ENCODE peak calls at places on chromosome 2, in seven cellular contexts. One of them, this sample, is unnamed.

GRCh38 chr2:25473758-25474335 is 132.1 kb upstream of the DNMT3A start:
- DNase-seq in cardiac fibroblast: peak; percentile 72
- DNase-seq in stimulated activated naive B cell treated with anti-CD40 and anti-IgM and Interleukin-4, amounts not matched to agents 10 μg/mL and 1 μg/mL and 100 μg/mL, for 72 hours: no peak
- DNase-seq in cardiac septum: no peak
- DNase-seq in activated T-cell treated with anti-CD3 and anti-CD28 coated beads, Interleukin-2, amount 50 U/mL, for 72 hours: no peak
- DNase-seq in PC-9: no peak
- DNase-seq in coronary artery: no peak
- DNase-seq in this sample: no peak

GRCh38 chr2:130358420-130359350 is 2.8 kb downstream of the PTPN18 start:
- DNase-seq in cardiac fibroblast: no peak
- DNase-seq in stimulated activated naive B cell treated with anti-CD40 and anti-IgM and Interleukin-4, amounts not matched to agents 10 μg/mL and 1 μg/mL and 100 μg/mL, for 72 hours: no peak
- DNase-seq in cardiac septum: no peak
- DNase-seq in activated T-cell treated with anti-CD3 and anti-CD28 coated beads, Interleukin-2, amount 50 U/mL, for 72 hours: no peak
- DNase-seq in PC-9: no peak
- DNase-seq in coronary artery: peak; percentile 52
- DNase-seq in this sample: no peak

GRCh38 chr2:209661286-209661685 is 110.3 kb upstream of the UNC80 start:
- DNase-seq in cardiac fibroblast: no peak
- DNase-seq in stimulated activated naive B cell treated with anti-CD40 and anti-IgM and Interleukin-4, amounts not matched to agents 10 μg/mL and 1 μg/mL and 100 μg/mL, for 72 hours: no peak
- DNase-seq in cardiac septum: no peak
- DNase-seq in activated T-cell treated with anti-CD3 and anti-CD28 coated beads, Interleukin-2, amount 50 U/mL, for 72 hours: no peak
- DNase-seq in PC-9: no peak
- DNase-seq in coronary artery: no peak
- DNase-seq in this sample: no peak

GRCh38 chr2:65265090-65266045 is 37.7 kb downstream of the ACTR2 start:
- DNase-seq in cardiac fibroblast: peak; percentile 92
- DNase-seq in stimulated activated naive B cell treated with anti-CD40 and anti-IgM and Interleukin-4, amounts not matched to agents 10 μg/mL and 1 μg/mL and 100 μg/mL, for 72 hours: no peak
- DNase-seq in cardiac septum: no peak
- DNase-seq in activated T-cell treated with anti-CD3 and anti-CD28 coated beads, Interleukin-2, amount 50 U/mL, for 72 hours: no peak
- DNase-seq in PC-9: peak; percentile 38
- DNase-seq in coronary artery: no peak
- DNase-seq in this sample: no peak

GRCh38 chr2:227154976-227155375 is 9.0 kb downstream of the COL4A4 start:
- DNase-seq in cardiac fibroblast: peak; percentile 73
- DNase-seq in stimulated activated naive B cell treated with anti-CD40 and anti-IgM and Interleukin-4, amounts not matched to agents 10 μg/mL and 1 μg/mL and 100 μg/mL, for 72 hours: no peak
- DNase-seq in cardiac septum: no peak
- DNase-seq in activated T-cell treated with anti-CD3 and anti-CD28 coated beads, Interleukin-2, amount 50 U/mL, for 72 hours: no peak
- DNase-seq in PC-9: no peak
- DNase-seq in coronary artery: no peak
- DNase-seq in this sample: no peak

GRCh38 chr2:206390181-206390580 is 53.2 kb upstream of the ADAM23 start:
- DNase-seq in cardiac fibroblast: no peak
- DNase-seq in stimulated activated naive B cell treated with anti-CD40 and anti-IgM and Interleukin-4, amounts not matched to agents 10 μg/mL and 1 μg/mL and 100 μg/mL, for 72 hours: no peak
- DNase-seq in cardiac septum: no peak
- DNase-seq in activated T-cell treated with anti-CD3 and anti-CD28 coated beads, Interleukin-2, amount 50 U/mL, for 72 hours: no peak
- DNase-seq in PC-9: no peak
- DNase-seq in coronary artery: no peak
- DNase-seq in this sample: no peak

GRCh38 chr2:232030229-232030628 is 68.7 kb downstream of the DIS3L2 start:
- DNase-seq in cardiac fibroblast: no peak
- DNase-seq in stimulated activated naive B cell treated with anti-CD40 and anti-IgM and Interleukin-4, amounts not matched to agents 10 μg/mL and 1 μg/mL and 100 μg/mL, for 72 hours: no peak
- DNase-seq in cardiac septum: no peak
- DNase-seq in activated T-cell treated with anti-CD3 and anti-CD28 coated beads, Interleukin-2, amount 50 U/mL, for 72 hours: no peak
- DNase-seq in PC-9: no peak
- DNase-seq in coronary artery: no peak
- DNase-seq in this sample: no peak

GRCh38 chr2:69975853-69976462 is 14.5 kb upstream of the ASPRV1 start:
- DNase-seq in cardiac fibroblast: no peak
- DNase-seq in stimulated activated naive B cell treated with anti-CD40 and anti-IgM and Interleukin-4, amounts not matched to agents 10 μg/mL and 1 μg/mL and 100 μg/mL, for 72 hours: no peak
- DNase-seq in cardiac septum: peak; percentile 94
- DNase-seq in activated T-cell treated with anti-CD3 and anti-CD28 coated beads, Interleukin-2, amount 50 U/mL, for 72 hours: no peak
- DNase-seq in PC-9: no peak
- DNase-seq in coronary artery: no peak
- DNase-seq in this sample: no peak

GRCh38 chr2:225090746-225091145 is 48.5 kb upstream of the DOCK10 start:
- DNase-seq in cardiac fibroblast: no peak
- DNase-seq in stimulated activated naive B cell treated with anti-CD40 and anti-IgM and Interleukin-4, amounts not matched to agents 10 μg/mL and 1 μg/mL and 100 μg/mL, for 72 hours: no peak
- DNase-seq in cardiac septum: no peak
- DNase-seq in activated T-cell treated with anti-CD3 and anti-CD28 coated beads, Interleukin-2, amount 50 U/mL, for 72 hours: no peak
- DNase-seq in PC-9: no peak
- DNase-seq in coronary artery: no peak
- DNase-seq in this sample: no peak

GRCh38 chr2:215698566-215698965 is 262.7 kb upstream of the FN1 start:
- DNase-seq in cardiac fibroblast: peak; percentile 89
- DNase-seq in stimulated activated naive B cell treated with anti-CD40 and anti-IgM and Interleukin-4, amounts not matched to agents 10 μg/mL and 1 μg/mL and 100 μg/mL, for 72 hours: no peak
- DNase-seq in cardiac septum: no peak
- DNase-seq in activated T-cell treated with anti-CD3 and anti-CD28 coated beads, Interleukin-2, amount 50 U/mL, for 72 hours: no peak
- DNase-seq in PC-9: no peak
- DNase-seq in coronary artery: no peak
- DNase-seq in this sample: no peak

GRCh38 chr2:62333961-62334360 is 138.0 kb downstream of the B3GNT2 start:
- DNase-seq in cardiac fibroblast: no peak
- DNase-seq in stimulated activated naive B cell treated with anti-CD40 and anti-IgM and Interleukin-4, amounts not matched to agents 10 μg/mL and 1 μg/mL and 100 μg/mL, for 72 hours: no peak
- DNase-seq in cardiac septum: no peak
- DNase-seq in activated T-cell treated with anti-CD3 and anti-CD28 coated beads, Interleukin-2, amount 50 U/mL, for 72 hours: no peak
- DNase-seq in PC-9: no peak
- DNase-seq in coronary artery: no peak
- DNase-seq in this sample: no peak

GRCh38 chr2:216163518-216163917 is 54.4 kb downstream of the XRCC5 start:
- DNase-seq in cardiac fibroblast: peak; percentile 64
- DNase-seq in stimulated activated naive B cell treated with anti-CD40 and anti-IgM and Interleukin-4, amounts not matched to agents 10 μg/mL and 1 μg/mL and 100 μg/mL, for 72 hours: no peak
- DNase-seq in cardiac septum: no peak
- DNase-seq in activated T-cell treated with anti-CD3 and anti-CD28 coated beads, Interleukin-2, amount 50 U/mL, for 72 hours: no peak
- DNase-seq in PC-9: no peak
- DNase-seq in coronary artery: no peak
- DNase-seq in this sample: no peak

GRCh38 chr2:197248623-197249022 is 62.0 kb downstream of the ANKRD44 start:
- DNase-seq in cardiac fibroblast: peak; percentile 26
- DNase-seq in stimulated activated naive B cell treated with anti-CD40 and anti-IgM and Interleukin-4, amounts not matched to agents 10 μg/mL and 1 μg/mL and 100 μg/mL, for 72 hours: no peak
- DNase-seq in cardiac septum: no peak
- DNase-seq in activated T-cell treated with anti-CD3 and anti-CD28 coated beads, Interleukin-2, amount 50 U/mL, for 72 hours: peak; percentile 28
- DNase-seq in PC-9: no peak
- DNase-seq in coronary artery: no peak
- DNase-seq in this sample: no peak

GRCh38 chr2:131050896-131051295 is 42.4 kb downstream of the FAM168B start:
- DNase-seq in cardiac fibroblast: no peak
- DNase-seq in stimulated activated naive B cell treated with anti-CD40 and anti-IgM and Interleukin-4, amounts not matched to agents 10 μg/mL and 1 μg/mL and 100 μg/mL, for 72 hours: no peak
- DNase-seq in cardiac septum: no peak
- DNase-seq in activated T-cell treated with anti-CD3 and anti-CD28 coated beads, Interleukin-2, amount 50 U/mL, for 72 hours: no peak
- DNase-seq in PC-9: no peak
- DNase-seq in coronary artery: no peak
- DNase-seq in this sample: no peak

GRCh38 chr2:78992451-78992806 is 33.1 kb upstream of the REG3G start:
- DNase-seq in cardiac fibroblast: peak; percentile 1
- DNase-seq in stimulated activated naive B cell treated with anti-CD40 and anti-IgM and Interleukin-4, amounts not matched to agents 10 μg/mL and 1 μg/mL and 100 μg/mL, for 72 hours: no peak
- DNase-seq in cardiac septum: no peak
- DNase-seq in activated T-cell treated with anti-CD3 and anti-CD28 coated beads, Interleukin-2, amount 50 U/mL, for 72 hours: no peak
- DNase-seq in PC-9: no peak
- DNase-seq in coronary artery: no peak
- DNase-seq in this sample: peak; percentile 36

GRCh38 chr2:24058887-24059286 is 9.3 kb downstream of the FKBP1B start:
- DNase-seq in cardiac fibroblast: no peak
- DNase-seq in stimulated activated naive B cell treated with anti-CD40 and anti-IgM and Interleukin-4, amounts not matched to agents 10 μg/mL and 1 μg/mL and 100 μg/mL, for 72 hours: no peak
- DNase-seq in cardiac septum: no peak
- DNase-seq in activated T-cell treated with anti-CD3 and anti-CD28 coated beads, Interleukin-2, amount 50 U/mL, for 72 hours: no peak
- DNase-seq in PC-9: no peak
- DNase-seq in coronary artery: no peak
- DNase-seq in this sample: no peak

GRCh38 chr2:38907242-38907641 is 17.6 kb downstream of the ARHGEF33 start:
- DNase-seq in cardiac fibroblast: no peak
- DNase-seq in stimulated activated naive B cell treated with anti-CD40 and anti-IgM and Interleukin-4, amounts not matched to agents 10 μg/mL and 1 μg/mL and 100 μg/mL, for 72 hours: no peak
- DNase-seq in cardiac septum: no peak
- DNase-seq in activated T-cell treated with anti-CD3 and anti-CD28 coated beads, Interleukin-2, amount 50 U/mL, for 72 hours: no peak
- DNase-seq in PC-9: no peak
- DNase-seq in coronary artery: no peak
- DNase-seq in this sample: no peak

GRCh38 chr2:161238264-161238558 is 70.0 kb upstream of the PSMD14 start:
- DNase-seq in cardiac fibroblast: no peak
- DNase-seq in stimulated activated naive B cell treated with anti-CD40 and anti-IgM and Interleukin-4, amounts not matched to agents 10 μg/mL and 1 μg/mL and 100 μg/mL, for 72 hours: no peak
- DNase-seq in cardiac septum: no peak
- DNase-seq in activated T-cell treated with anti-CD3 and anti-CD28 coated beads, Interleukin-2, amount 50 U/mL, for 72 hours: no peak
- DNase-seq in PC-9: no peak
- DNase-seq in coronary artery: no peak
- DNase-seq in this sample: no peak

GRCh38 chr2:124333789-124334188 is 308.7 kb downstream of the CNTNAP5 start:
- DNase-seq in cardiac fibroblast: no peak
- DNase-seq in stimulated activated naive B cell treated with anti-CD40 and anti-IgM and Interleukin-4, amounts not matched to agents 10 μg/mL and 1 μg/mL and 100 μg/mL, for 72 hours: no peak
- DNase-seq in cardiac septum: no peak
- DNase-seq in activated T-cell treated with anti-CD3 and anti-CD28 coated beads, Interleukin-2, amount 50 U/mL, for 72 hours: no peak
- DNase-seq in PC-9: no peak
- DNase-seq in coronary artery: no peak
- DNase-seq in this sample: no peak

GRCh38 chr2:9408641-9409151 is 14.6 kb downstream of the ITGB1BP1 start:
- DNase-seq in cardiac fibroblast: no peak
- DNase-seq in stimulated activated naive B cell treated with anti-CD40 and anti-IgM and Interleukin-4, amounts not matched to agents 10 μg/mL and 1 μg/mL and 100 μg/mL, for 72 hours: no peak
- DNase-seq in cardiac septum: no peak
- DNase-seq in activated T-cell treated with anti-CD3 and anti-CD28 coated beads, Interleukin-2, amount 50 U/mL, for 72 hours: no peak
- DNase-seq in PC-9: no peak
- DNase-seq in coronary artery: no peak
- DNase-seq in this sample: no peak

GRCh38 chr2:226802573-226802972 is 3.0 kb upstream of the IRS1 start:
- DNase-seq in cardiac fibroblast: peak; percentile 92
- DNase-seq in stimulated activated naive B cell treated with anti-CD40 and anti-IgM and Interleukin-4, amounts not matched to agents 10 μg/mL and 1 μg/mL and 100 μg/mL, for 72 hours: no peak
- DNase-seq in cardiac septum: no peak
- DNase-seq in activated T-cell treated with anti-CD3 and anti-CD28 coated beads, Interleukin-2, amount 50 U/mL, for 72 hours: no peak
- DNase-seq in PC-9: no peak
- DNase-seq in coronary artery: no peak
- DNase-seq in this sample: peak; percentile 56

GRCh38 chr2:584863-585823 is 92.1 kb downstream of the TMEM18 start:
- DNase-seq in cardiac fibroblast: no peak
- DNase-seq in stimulated activated naive B cell treated with anti-CD40 and anti-IgM and Interleukin-4, amounts not matched to agents 10 μg/mL and 1 μg/mL and 100 μg/mL, for 72 hours: no peak
- DNase-seq in cardiac septum: no peak
- DNase-seq in activated T-cell treated with anti-CD3 and anti-CD28 coated beads, Interleukin-2, amount 50 U/mL, for 72 hours: peak; percentile 35
- DNase-seq in PC-9: no peak
- DNase-seq in coronary artery: peak; percentile 50
- DNase-seq in this sample: peak; percentile 37

GRCh38 chr2:236291476-236291875 is 27.3 kb upstream of the ASB18 start:
- DNase-seq in cardiac fibroblast: no peak
- DNase-seq in stimulated activated naive B cell treated with anti-CD40 and anti-IgM and Interleukin-4, amounts not matched to agents 10 μg/mL and 1 μg/mL and 100 μg/mL, for 72 hours: no peak
- DNase-seq in cardiac septum: no peak
- DNase-seq in activated T-cell treated with anti-CD3 and anti-CD28 coated beads, Interleukin-2, amount 50 U/mL, for 72 hours: no peak
- DNase-seq in PC-9: no peak
- DNase-seq in coronary artery: no peak
- DNase-seq in this sample: no peak